ENCODE peak calls at places on chromosomes 1 and 21, in seven cellular contexts. S is psoas muscle, D is breast epithelium, C is GM10248, T is right atrium auricular region, K is left lung, B is fibroblast of pulmonary artery. P is an unnamed sample.

GRCh38 chr21:28069446-28069845 is 923.2 kb downstream of the LTN1 start:
- DNase-seq in C (no peak), K (no peak), S (no peak), T (no peak), D (no peak), B (peak; percentile 78), P (no peak)

GRCh38 chr1:153849487-153850185 is 73.1 kb downstream of the GATAD2B start:
- DNase-seq in D (no peak), C (peak; percentile 61), B (no peak), K (no peak), T (no peak), S (no peak), P (peak; percentile 56)

GRCh38 chr1:244186372-244186771 is 135.3 kb downstream of the ZBTB18 start:
- DNase-seq in S (no peak), B (no peak), C (no peak), K (peak; percentile 49), T (no peak), D (no peak), P (no peak)

GRCh38 chr1:226473325-226473724 is 65.4 kb upstream of the PARP1 start:
- DNase-seq in T (no peak), B (no peak), D (no peak), S (no peak), K (no peak), C (no peak), P (no peak)

GRCh38 chr1:22398656-22399420 is 52.8 kb upstream of the ZBTB40 start:
- DNase-seq in S (no peak), K (no peak), T (no peak), C (no peak), D (no peak), B (no peak), P (no peak)

GRCh38 chr21:20875741-20876140 is 122.5 kb upstream of the NCAM2 start:
- DNase-seq in T (no peak), S (no peak), D (no peak), K (no peak), C (no peak), B (no peak), P (no peak)

GRCh38 chr1:99407018-99407417 is 142.7 kb downstream of the PLPPR4 start:
- DNase-seq in K (no peak), S (no peak), T (no peak), D (no peak), B (peak; percentile 2), C (no peak), P (no peak)

GRCh38 chr1:54312874-54313316 is 93.3 kb downstream of the SSBP3 start:
- DNase-seq in C (no peak), K (no peak), B (peak; percentile 86), S (peak; percentile 59), D (no peak), T (no peak), P (no peak)

GRCh38 chr1:227780101-227781044 is 35.1 kb upstream of the PRSS38 start:
- DNase-seq in T (no peak), K (peak; percentile 58), C (no peak), D (peak; percentile 39), S (no peak), B (no peak), P (no peak)

GRCh38 chr1:158117854-158118691 is 62.6 kb upstream of the CD1D start:
- DNase-seq in C (peak; percentile 43), B (peak; percentile 62), K (peak; percentile 84), D (no peak), T (peak; percentile 68), S (no peak), P (peak; percentile 64)

GRCh38 chr1:151539321-151540020 is 638 bp upstream of the TUFT1 start:
- DNase-seq in K (peak; percentile 89), B (peak; percentile 95), S (peak; percentile 73), D (peak; percentile 92), C (peak; percentile 58), T (peak; percentile 75), P (peak; percentile 38)

GRCh38 chr1:8632092-8632491 is 185.3 kb downstream of the RERE start:
- DNase-seq in C (no peak), T (no peak), K (no peak), D (no peak), S (no peak), B (no peak), P (no peak)

GRCh38 chr1:69568435-69569280 is 936 bp downstream of the LRRC7 start:
- DNase-seq in D (no peak), B (no peak), T (no peak), C (peak; percentile 9), K (peak; percentile 47), S (no peak), P (peak; percentile 30)

GRCh38 chr1:84365225-84366221 is 32.8 kb upstream of the DNASE2B start:
- DNase-seq in K (peak; percentile 58), B (peak; percentile 97), S (no peak), D (no peak), T (no peak), C (peak; percentile 6), P (no peak)

GRCh38 chr1:65948609-65949229 is 156.0 kb downstream of the PDE4B start:
- DNase-seq in D (no peak), B (peak; percentile 56), T (no peak), S (no peak), C (no peak), K (no peak), P (no peak)

GRCh38 chr1:170790175-170790574 is 126.2 kb downstream of the PRRX1 start:
- DNase-seq in K (no peak), T (no peak), D (no peak), C (no peak), S (no peak), B (no peak), P (no peak)

GRCh38 chr1:48084826-48085225 is 87.6 kb upstream of the TRABD2B start:
- DNase-seq in K (no peak), S (no peak), T (no peak), B (no peak), D (no peak), C (no peak), P (no peak)

GRCh38 chr1:232950919-232951579 is 638 bp downstream of the NTPCR start:
- DNase-seq in B (no peak), K (no peak), T (no peak), C (peak; percentile 27), D (no peak), S (no peak), P (peak; percentile 42)

GRCh38 chr1:220786057-220786336 is 716 bp upstream of the MTARC1 start:
- DNase-seq in K (no peak), T (no peak), C (no peak), D (no peak), B (no peak), S (peak; percentile 31), P (no peak)

GRCh38 chr1:59635057-59635456 is 179.7 kb upstream of the HOOK1 start:
- DNase-seq in B (no peak), C (no peak), D (no peak), S (no peak), T (no peak), K (no peak), P (no peak)

GRCh38 chr1:19452221-19452663 is 33.1 kb downstream of the CAPZB start:
- DNase-seq in C (no peak), T (peak; percentile 84), K (no peak), S (peak; percentile 61), D (no peak), B (peak; percentile 75), P (no peak)

GRCh38 chr1:46691997-46692790 is 20.5 kb downstream of the TEX38 start:
- DNase-seq in D (no peak), C (no peak), T (no peak), S (peak; percentile 17), B (peak; percentile 46), K (no peak), P (no peak)
- TF ChIP-seq CTCF in D (no peak), C (no peak), T (no peak), S (no peak), B (peak; percentile 28), K (no peak), P (no peak)

DNA sequence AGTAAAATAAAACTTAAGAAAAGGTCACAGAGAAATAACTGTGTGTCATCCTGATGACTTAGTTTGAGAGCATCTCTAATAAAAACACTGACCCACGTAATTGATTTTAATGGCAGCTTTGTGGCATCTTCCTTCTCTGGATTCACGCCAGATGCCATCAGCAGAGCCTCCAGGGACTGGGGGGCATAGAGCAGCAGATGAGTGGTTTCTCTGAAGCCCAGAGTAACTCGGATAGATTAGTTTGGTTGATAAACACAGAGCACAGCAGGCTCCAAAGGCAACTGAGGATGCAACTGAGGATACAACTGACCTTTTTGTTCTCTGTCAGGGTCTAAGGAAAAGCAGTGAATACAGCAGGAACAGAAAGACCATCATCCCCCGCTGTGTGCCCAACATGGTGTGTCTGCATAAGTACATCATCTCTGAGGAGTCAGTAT is 180.8 kb downstream of the RPS6KC1 start:
- DNase-seq in T (no peak), B (no peak), D (no peak), K (no peak), C (no peak), S (no peak), P (no peak)
- TF ChIP-seq CTCF in T (no peak), B (no peak), D (no peak), K (no peak), C (no peak), S (no peak), P (no peak)

DNA sequence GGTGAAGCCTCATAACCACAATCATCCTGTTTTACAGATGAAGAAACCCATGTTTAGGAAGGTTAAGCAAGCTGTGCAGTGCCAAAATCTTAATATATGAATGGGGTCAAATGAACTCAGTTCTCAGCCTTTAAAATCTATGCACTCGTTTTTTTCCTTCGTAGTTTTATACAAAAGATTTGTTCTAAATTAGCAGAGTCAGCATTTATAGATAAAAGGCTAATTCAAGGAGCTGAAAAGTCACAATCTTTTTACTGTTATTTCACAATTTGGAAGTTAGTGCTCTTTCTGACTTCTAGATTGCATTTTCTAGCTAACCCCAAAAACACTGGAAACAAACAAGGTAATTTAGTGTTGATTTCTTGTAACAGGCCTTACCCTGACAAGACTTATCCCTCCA is 766.9 kb upstream of the ADGRL4 start:
- DNase-seq in D (no peak), C (no peak), S (no peak), K (no peak), B (no peak), T (no peak), P (no peak)
- TF ChIP-seq CTCF in D (no peak), C (no peak), S (no peak), K (no peak), B (no peak), T (no peak), P (no peak)

GRCh38 chr1:235465066-235465465 is 39.2 kb downstream of the B3GALNT2 start:
- DNase-seq in C (no peak), B (no peak), S (no peak), T (no peak), K (no peak), D (no peak), P (no peak)

GRCh38 chr1:235468009-235468408 is 36.2 kb downstream of the B3GALNT2 start:
- DNase-seq in S (no peak), D (no peak), T (no peak), B (peak; percentile 35), K (no peak), C (no peak), P (no peak)

GRCh38 chr1:235473808-235474207 is 30.4 kb downstream of the B3GALNT2 start:
- DNase-seq in S (no peak), T (no peak), D (no peak), C (no peak), K (no peak), B (no peak), P (no peak)

GRCh38 chr1:235470741-235471439 is 33.4 kb downstream of the B3GALNT2 start:
- DNase-seq in B (no peak), D (no peak), S (no peak), K (no peak), T (no peak), C (no peak), P (no peak)

DNA sequence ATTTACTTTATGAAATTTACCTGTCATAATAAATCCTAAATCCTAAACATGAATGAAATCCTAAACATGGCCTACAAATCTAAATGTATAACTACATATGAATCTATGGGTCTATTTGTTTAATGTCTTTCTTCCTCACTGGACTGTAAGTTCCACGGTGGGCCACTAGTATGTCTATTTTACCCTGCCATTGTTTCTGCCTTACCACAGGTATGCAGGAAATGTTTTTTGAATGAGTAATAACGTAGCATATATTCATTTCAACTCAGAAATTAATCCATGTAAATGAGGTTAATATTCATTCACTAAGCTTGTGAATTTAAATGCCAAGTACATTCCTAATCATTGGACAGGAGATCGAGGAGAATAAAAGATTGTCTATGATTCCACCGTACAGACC is 35.3 kb downstream of the B3GALNT2 start:
- DNase-seq in S (no peak), K (no peak), C (no peak), B (peak; percentile 68), D (no peak), T (no peak), P (no peak)
- TF ChIP-seq CTCF in S (no peak), K (no peak), C (no peak), B (peak; percentile 28), D (no peak), T (no peak), P (no peak)

P was measured in GM20000.